ENCODE peak calls at places on chromosomes 4 and X, in ten cellular contexts. G is GM23338; Y is bronchial epithelial cell; B is OCI-LY7; X is fibroblast of villous mesenchyme; C is heart right ventricle; K is ascending aorta; A is K562; J is foreskin fibroblast; T is CD8-positive, alpha-beta memory T cell. L is an unnamed sample.

GRCh38 chr4:127284236-127284635 is 348.5 kb upstream of the INTU start:
- DNase-seq in G (no peak), Y (no peak), B (no peak), X (peak; percentile 7), C (no peak), K (no peak), A (no peak), J (peak; percentile 35), T (no peak), L (no peak)

GRCh38 chr4:7783560-7783959 is 156.1 kb downstream of the AFAP1 start:
- DNase-seq in G (no peak), Y (no peak), B (no peak), X (no peak), C (no peak), K (no peak), A (no peak), J (no peak), T (no peak), L (no peak)

GRCh38 chrX:133473451-133473850 is 58.2 kb upstream of the GPC4 start:
- DNase-seq in G (no peak), Y (peak; percentile 10), B (no peak), X (no peak), C (no peak), K (no peak), A (no peak), J (no peak), T (no peak), L (no peak)

GRCh38 chr4:110245567-110245966 is 47.2 kb upstream of the ELOVL6 start:
- DNase-seq in G (no peak), Y (peak; percentile 68), B (no peak), X (peak; percentile 54), C (no peak), K (no peak), A (peak; percentile 54), J (peak; percentile 77), T (no peak), L (no peak)

GRCh38 chrX:11434607-11435006 is 141.4 kb downstream of the AMELX start:
- DNase-seq in G (no peak), Y (no peak), B (no peak), X (peak; percentile 79), C (no peak), K (no peak), A (no peak), J (no peak), T (no peak), L (no peak)

GRCh38 chrX:110667706-110668105 is 127.9 kb downstream of the CHRDL1 start:
- DNase-seq in G (peak; percentile 88), Y (no peak), B (no peak), X (no peak), C (no peak), K (no peak), A (no peak), J (no peak), T (no peak), L (no peak)

GRCh38 chrX:44332437-44332836 is 11.0 kb downstream of the EFHC2 start:
- DNase-seq in G (peak; percentile 65), Y (no peak), B (no peak), X (no peak), C (no peak), K (no peak), A (no peak), J (no peak), T (no peak), L (no peak)

GRCh38 chr4:20217521-20217920 is 34.2 kb upstream of the SLIT2 start:
- DNase-seq in G (no peak), Y (no peak), B (no peak), X (no peak), C (no peak), K (no peak), A (no peak), J (peak; percentile 34), T (no peak), L (no peak)

GRCh38 chr4:2390146-2390545 is 28.3 kb downstream of the ZFYVE28 start:
- DNase-seq in G (no peak), Y (no peak), B (no peak), X (no peak), C (no peak), K (no peak), A (peak; percentile 74), J (no peak), T (no peak), L (no peak)

GRCh38 chr4:86401826-86402225 is 42.0 kb upstream of the MAPK10 start:
- DNase-seq in G (no peak), Y (no peak), B (no peak), X (peak; percentile 63), C (no peak), K (no peak), A (no peak), J (peak; percentile 86), T (no peak), L (no peak)

GRCh38 chr4:1504786-1505500 is 98.7 kb upstream of the NKX1-1 start:
- DNase-seq in G (no peak), Y (no peak), B (no peak), X (no peak), C (no peak), K (no peak), A (no peak), J (no peak), T (no peak), L (peak; percentile 70)

GRCh38 chr4:74559853-74560252 is 114.9 kb downstream of the AREG start:
- DNase-seq in G (no peak), Y (no peak), B (no peak), X (no peak), C (no peak), K (no peak), A (no peak), J (no peak), T (no peak), L (no peak)

GRCh38 chr4:2436761-2437474 is 18.2 kb downstream of the CFAP99 start:
- DNase-seq in G (no peak), Y (no peak), B (no peak), X (no peak), C (no peak), K (no peak), A (no peak), J (no peak), T (no peak), L (no peak)

GRCh38 chr4:17168571-17168970 is 270.1 kb upstream of the LDB2 start:
- DNase-seq in G (peak; percentile 52), Y (no peak), B (no peak), X (peak; percentile 77), C (no peak), K (no peak), A (no peak), J (peak; percentile 69), T (no peak), L (no peak)

GRCh38 chr4:185656467-185656890 is 121.2 kb upstream of the PDLIM3 start:
- DNase-seq in G (peak; percentile 67), Y (no peak), B (no peak), X (peak; percentile 34), C (peak; percentile 37), K (no peak), A (no peak), J (peak; percentile 20), T (no peak), L (no peak)
- H3K4me3 ChIP-seq in G (no peak overlapping the region), Y (no peak overlapping the region), B (no peak overlapping the region), X (no peak overlapping the region), C (peak overlapping the region; percentile 31), K (peak overlapping the region; percentile 43), A (no peak overlapping the region), J (no peak overlapping the region), T (no peak overlapping the region), L (no peak overlapping the region)

GRCh38 chrX:54639346-54640102 is 109.5 kb downstream of the GNL3L start:
- DNase-seq in G (peak; percentile 98), Y (peak; percentile 87), B (peak; percentile 97), X (peak; percentile 97), C (peak; percentile 92), K (peak; percentile 85), A (peak; percentile 96), J (peak; percentile 97), T (peak; percentile 88), L (peak; percentile 98)

GRCh38 chrX:54640721-54641120 is 110.7 kb downstream of the GNL3L start:
- DNase-seq in G (peak; percentile 52), Y (peak; percentile 14), B (peak; percentile 65), X (peak; percentile 24), C (no peak), K (no peak), A (peak; percentile 6), J (peak; percentile 56), T (no peak), L (no peak)

GRCh38 chrX:54640103-54640428 is 110.0 kb downstream of the GNL3L start:
- DNase-seq in G (no peak), Y (no peak), B (no peak), X (no peak), C (no peak), K (no peak), A (no peak), J (no peak), T (no peak), L (no peak)

GRCh38 chrX:54641530-54641929 is 111.5 kb downstream of the GNL3L start:
- DNase-seq in G (peak; percentile 56), Y (no peak), B (peak; percentile 4), X (no peak), C (no peak), K (no peak), A (no peak), J (no peak), T (no peak), L (no peak)

DNA sequence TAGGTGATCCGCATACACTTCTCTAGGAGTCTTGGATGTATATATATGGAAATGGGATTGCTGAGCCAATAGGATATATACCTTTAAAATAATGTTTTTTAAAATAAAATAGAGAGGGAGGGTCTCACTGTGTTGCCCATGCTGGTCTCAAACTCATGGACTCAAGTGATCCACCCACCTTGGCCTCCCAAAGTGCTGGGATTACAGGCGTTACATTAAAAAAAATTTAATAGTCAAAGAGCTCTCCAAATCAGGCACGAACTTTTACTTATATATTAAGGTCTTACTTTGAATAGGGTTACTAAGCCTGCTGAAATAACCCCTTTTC is 109.0 kb downstream of the GNL3L start:
- DNase-seq in G (no peak), Y (no peak), B (no peak), X (no peak), C (no peak), K (no peak), A (no peak), J (no peak), T (no peak), L (no peak)
- H3K4me3 ChIP-seq in G (peak overlapping the region; percentile 55), Y (peak overlapping the region; percentile 48), B (peak overlapping the region; percentile 68), X (peak overlapping the region; percentile 63), C (peak overlapping the region; percentile 57), K (peak overlapping the region; percentile 53), A (peak overlapping the region; percentile 55), J (peak overlapping the region; percentile 56), T (peak overlapping the region; percentile 81), L (no peak overlapping the region)

DNA sequence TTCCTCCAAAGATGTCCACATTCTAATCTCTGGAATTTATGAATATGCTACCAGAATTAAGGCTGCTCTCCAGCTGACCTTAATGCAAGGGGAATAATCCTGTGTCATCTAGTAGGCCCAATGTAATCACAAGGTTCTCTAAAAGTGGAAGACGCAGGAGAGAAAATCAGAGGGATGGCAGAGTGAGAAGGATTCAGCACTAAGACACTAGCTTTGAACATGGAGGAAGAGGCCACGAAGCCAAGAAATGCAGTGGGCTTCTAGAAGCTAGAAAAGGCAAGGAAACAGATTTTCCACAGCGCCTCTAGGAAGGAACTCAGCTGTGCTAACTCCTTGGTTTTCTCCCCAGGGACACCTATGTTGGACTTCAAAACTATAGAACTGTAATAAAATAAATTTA is 240.7 kb upstream of the TRAM1L1 start:
- DNase-seq in G (no peak), Y (no peak), B (no peak), X (no peak), C (no peak), K (no peak), A (no peak), J (no peak), T (no peak), L (no peak)
- H3K4me3 ChIP-seq in G (no peak overlapping the region), Y (no peak overlapping the region), B (no peak overlapping the region), X (peak overlapping the region; percentile 20), C (no peak overlapping the region), K (no peak overlapping the region), A (no peak overlapping the region), J (no peak overlapping the region), T (no peak overlapping the region), L (no peak overlapping the region)

GRCh38 chr4:27917381-27917780 is 1056.7 kb downstream of the STIM2 start:
- DNase-seq in G (no peak), Y (no peak), B (no peak), X (no peak), C (no peak), K (no peak), A (no peak), J (no peak), T (no peak), L (no peak)
- H3K4me3 ChIP-seq in G (no peak overlapping the region), Y (no peak overlapping the region), B (no peak overlapping the region), X (no peak overlapping the region), C (no peak overlapping the region), K (no peak overlapping the region), A (no peak overlapping the region), J (no peak overlapping the region), T (no peak overlapping the region), L (no peak overlapping the region)